ENCODE peak calls at places on chromosomes 7 and 10, in eight cellular contexts. One of them, this sample, is unnamed.

GRCh38 chr7:146129296-146129695 is 12.7 kb downstream of the CNTNAP2 start:
- DNase-seq in nephron progenitor cell: no peak
- DNase-seq in stimulated activated naive CD8-positive, alpha-beta T cell treated with anti-CD3 and anti-CD28 coated beads, Interleukin-15, Interleukin-2, amounts not matched to agents 100 U/mL and 50 U/mL, for 24 hours: no peak
- DNase-seq in fibroblast of pulmonary artery: peak
- DNase-seq in left ventricle myocardium superior: no peak
- DNase-seq in stimulated activated CD4-positive, alpha-beta T cell treated with anti-CD3 and anti-CD28 coated beads, Interleukin-12 subunit alpha, Interleukin-12 subunit beta, amount 100 ng/mL, for 48 hours: no peak
- DNase-seq in substantia nigra: no peak
- DNase-seq in LoVo: no peak
- DNase-seq in this sample: no peak

GRCh38 chr7:26375604-26376207 is 84.0 kb downstream of the SNX10 start:
- DNase-seq in nephron progenitor cell: no peak
- DNase-seq in stimulated activated naive CD8-positive, alpha-beta T cell treated with anti-CD3 and anti-CD28 coated beads, Interleukin-15, Interleukin-2, amounts not matched to agents 100 U/mL and 50 U/mL, for 24 hours: no peak
- DNase-seq in fibroblast of pulmonary artery: no peak
- DNase-seq in left ventricle myocardium superior: no peak
- DNase-seq in stimulated activated CD4-positive, alpha-beta T cell treated with anti-CD3 and anti-CD28 coated beads, Interleukin-12 subunit alpha, Interleukin-12 subunit beta, amount 100 ng/mL, for 48 hours: no peak
- DNase-seq in substantia nigra: no peak
- DNase-seq in LoVo: no peak
- DNase-seq in this sample: no peak

GRCh38 chr10:26624017-26624416 is 73.5 kb upstream of the PDSS1 start:
- DNase-seq in nephron progenitor cell: no peak
- DNase-seq in stimulated activated naive CD8-positive, alpha-beta T cell treated with anti-CD3 and anti-CD28 coated beads, Interleukin-15, Interleukin-2, amounts not matched to agents 100 U/mL and 50 U/mL, for 24 hours: no peak
- DNase-seq in fibroblast of pulmonary artery: no peak
- DNase-seq in left ventricle myocardium superior: no peak
- DNase-seq in stimulated activated CD4-positive, alpha-beta T cell treated with anti-CD3 and anti-CD28 coated beads, Interleukin-12 subunit alpha, Interleukin-12 subunit beta, amount 100 ng/mL, for 48 hours: no peak
- DNase-seq in substantia nigra: no peak
- DNase-seq in LoVo: no peak
- DNase-seq in this sample: no peak

GRCh38 chr7:142440219-142441073 is 182.6 kb upstream of the PRSS58 start:
- DNase-seq in nephron progenitor cell: no peak
- DNase-seq in stimulated activated naive CD8-positive, alpha-beta T cell treated with anti-CD3 and anti-CD28 coated beads, Interleukin-15, Interleukin-2, amounts not matched to agents 100 U/mL and 50 U/mL, for 24 hours: no peak
- DNase-seq in fibroblast of pulmonary artery: peak
- DNase-seq in left ventricle myocardium superior: no peak
- DNase-seq in stimulated activated CD4-positive, alpha-beta T cell treated with anti-CD3 and anti-CD28 coated beads, Interleukin-12 subunit alpha, Interleukin-12 subunit beta, amount 100 ng/mL, for 48 hours: no peak
- DNase-seq in substantia nigra: no peak
- DNase-seq in LoVo: peak
- DNase-seq in this sample: no peak

GRCh38 chr7:12397671-12398070 is 6.0 kb downstream of the VWDE start:
- DNase-seq in nephron progenitor cell: no peak
- DNase-seq in stimulated activated naive CD8-positive, alpha-beta T cell treated with anti-CD3 and anti-CD28 coated beads, Interleukin-15, Interleukin-2, amounts not matched to agents 100 U/mL and 50 U/mL, for 24 hours: no peak
- DNase-seq in fibroblast of pulmonary artery: no peak
- DNase-seq in left ventricle myocardium superior: no peak
- DNase-seq in stimulated activated CD4-positive, alpha-beta T cell treated with anti-CD3 and anti-CD28 coated beads, Interleukin-12 subunit alpha, Interleukin-12 subunit beta, amount 100 ng/mL, for 48 hours: no peak
- DNase-seq in substantia nigra: no peak
- DNase-seq in LoVo: no peak
- DNase-seq in this sample: no peak

GRCh38 chr10:104501449-104501848 is 139.6 kb upstream of the SORCS3 start:
- DNase-seq in nephron progenitor cell: no peak
- DNase-seq in stimulated activated naive CD8-positive, alpha-beta T cell treated with anti-CD3 and anti-CD28 coated beads, Interleukin-15, Interleukin-2, amounts not matched to agents 100 U/mL and 50 U/mL, for 24 hours: no peak
- DNase-seq in fibroblast of pulmonary artery: no peak
- DNase-seq in left ventricle myocardium superior: no peak
- DNase-seq in stimulated activated CD4-positive, alpha-beta T cell treated with anti-CD3 and anti-CD28 coated beads, Interleukin-12 subunit alpha, Interleukin-12 subunit beta, amount 100 ng/mL, for 48 hours: no peak
- DNase-seq in substantia nigra: no peak
- DNase-seq in LoVo: no peak
- DNase-seq in this sample: no peak

GRCh38 chr10:15571570-15571969 is 148.2 kb downstream of the ITGA8 start:
- DNase-seq in nephron progenitor cell: no peak
- DNase-seq in stimulated activated naive CD8-positive, alpha-beta T cell treated with anti-CD3 and anti-CD28 coated beads, Interleukin-15, Interleukin-2, amounts not matched to agents 100 U/mL and 50 U/mL, for 24 hours: no peak
- DNase-seq in fibroblast of pulmonary artery: peak
- DNase-seq in left ventricle myocardium superior: peak
- DNase-seq in stimulated activated CD4-positive, alpha-beta T cell treated with anti-CD3 and anti-CD28 coated beads, Interleukin-12 subunit alpha, Interleukin-12 subunit beta, amount 100 ng/mL, for 48 hours: no peak
- DNase-seq in substantia nigra: no peak
- DNase-seq in LoVo: no peak
- DNase-seq in this sample: no peak

GRCh38 chr10:127142141-127142540 is 54.2 kb downstream of the INSYN2A start:
- DNase-seq in nephron progenitor cell: no peak
- DNase-seq in stimulated activated naive CD8-positive, alpha-beta T cell treated with anti-CD3 and anti-CD28 coated beads, Interleukin-15, Interleukin-2, amounts not matched to agents 100 U/mL and 50 U/mL, for 24 hours: no peak
- DNase-seq in fibroblast of pulmonary artery: no peak
- DNase-seq in left ventricle myocardium superior: no peak
- DNase-seq in stimulated activated CD4-positive, alpha-beta T cell treated with anti-CD3 and anti-CD28 coated beads, Interleukin-12 subunit alpha, Interleukin-12 subunit beta, amount 100 ng/mL, for 48 hours: no peak
- DNase-seq in substantia nigra: no peak
- DNase-seq in LoVo: no peak
- DNase-seq in this sample: no peak

GRCh38 chr7:105678811-105679495 is 97.7 kb upstream of the EFCAB10 start:
- DNase-seq in nephron progenitor cell: no peak
- DNase-seq in stimulated activated naive CD8-positive, alpha-beta T cell treated with anti-CD3 and anti-CD28 coated beads, Interleukin-15, Interleukin-2, amounts not matched to agents 100 U/mL and 50 U/mL, for 24 hours: peak
- DNase-seq in fibroblast of pulmonary artery: peak
- DNase-seq in left ventricle myocardium superior: peak
- DNase-seq in stimulated activated CD4-positive, alpha-beta T cell treated with anti-CD3 and anti-CD28 coated beads, Interleukin-12 subunit alpha, Interleukin-12 subunit beta, amount 100 ng/mL, for 48 hours: peak
- DNase-seq in substantia nigra: peak
- DNase-seq in LoVo: no peak
- DNase-seq in this sample: peak

GRCh38 chr10:13100349-13101294 is 659 bp downstream of the OPTN start:
- DNase-seq in nephron progenitor cell: no peak
- DNase-seq in stimulated activated naive CD8-positive, alpha-beta T cell treated with anti-CD3 and anti-CD28 coated beads, Interleukin-15, Interleukin-2, amounts not matched to agents 100 U/mL and 50 U/mL, for 24 hours: peak
- DNase-seq in fibroblast of pulmonary artery: peak
- DNase-seq in left ventricle myocardium superior: no peak
- DNase-seq in stimulated activated CD4-positive, alpha-beta T cell treated with anti-CD3 and anti-CD28 coated beads, Interleukin-12 subunit alpha, Interleukin-12 subunit beta, amount 100 ng/mL, for 48 hours: no peak
- DNase-seq in substantia nigra: no peak
- DNase-seq in LoVo: no peak
- DNase-seq in this sample: peak

GRCh38 chr10:86693721-86694369 is 25.5 kb downstream of the LDB3 start:
- DNase-seq in nephron progenitor cell: peak
- DNase-seq in stimulated activated naive CD8-positive, alpha-beta T cell treated with anti-CD3 and anti-CD28 coated beads, Interleukin-15, Interleukin-2, amounts not matched to agents 100 U/mL and 50 U/mL, for 24 hours: peak
- DNase-seq in fibroblast of pulmonary artery: peak
- DNase-seq in left ventricle myocardium superior: no peak
- DNase-seq in stimulated activated CD4-positive, alpha-beta T cell treated with anti-CD3 and anti-CD28 coated beads, Interleukin-12 subunit alpha, Interleukin-12 subunit beta, amount 100 ng/mL, for 48 hours: no peak
- DNase-seq in substantia nigra: no peak
- DNase-seq in LoVo: no peak
- DNase-seq in this sample: peak

GRCh38 chr7:129368389-129368986 is 65.7 kb upstream of the STRIP2 start:
- DNase-seq in nephron progenitor cell: no peak
- DNase-seq in stimulated activated naive CD8-positive, alpha-beta T cell treated with anti-CD3 and anti-CD28 coated beads, Interleukin-15, Interleukin-2, amounts not matched to agents 100 U/mL and 50 U/mL, for 24 hours: peak
- DNase-seq in fibroblast of pulmonary artery: no peak
- DNase-seq in left ventricle myocardium superior: no peak
- DNase-seq in stimulated activated CD4-positive, alpha-beta T cell treated with anti-CD3 and anti-CD28 coated beads, Interleukin-12 subunit alpha, Interleukin-12 subunit beta, amount 100 ng/mL, for 48 hours: peak
- DNase-seq in substantia nigra: no peak
- DNase-seq in LoVo: no peak
- DNase-seq in this sample: peak

GRCh38 chr7:157926521-157927167 is 589.8 kb downstream of the DNAJB6 start:
- DNase-seq in nephron progenitor cell: no peak
- DNase-seq in stimulated activated naive CD8-positive, alpha-beta T cell treated with anti-CD3 and anti-CD28 coated beads, Interleukin-15, Interleukin-2, amounts not matched to agents 100 U/mL and 50 U/mL, for 24 hours: no peak
- DNase-seq in fibroblast of pulmonary artery: no peak
- DNase-seq in left ventricle myocardium superior: no peak
- DNase-seq in stimulated activated CD4-positive, alpha-beta T cell treated with anti-CD3 and anti-CD28 coated beads, Interleukin-12 subunit alpha, Interleukin-12 subunit beta, amount 100 ng/mL, for 48 hours: no peak
- DNase-seq in substantia nigra: no peak
- DNase-seq in LoVo: no peak
- DNase-seq in this sample: no peak

GRCh38 chr7:140209866-140210609 is 33.3 kb upstream of the KDM7A start:
- DNase-seq in nephron progenitor cell: no peak
- DNase-seq in stimulated activated naive CD8-positive, alpha-beta T cell treated with anti-CD3 and anti-CD28 coated beads, Interleukin-15, Interleukin-2, amounts not matched to agents 100 U/mL and 50 U/mL, for 24 hours: peak
- DNase-seq in fibroblast of pulmonary artery: no peak
- DNase-seq in left ventricle myocardium superior: peak
- DNase-seq in stimulated activated CD4-positive, alpha-beta T cell treated with anti-CD3 and anti-CD28 coated beads, Interleukin-12 subunit alpha, Interleukin-12 subunit beta, amount 100 ng/mL, for 48 hours: peak
- DNase-seq in substantia nigra: peak
- DNase-seq in LoVo: no peak
- DNase-seq in this sample: peak

GRCh38 chr7:121323934-121324333 is 4.9 kb upstream of the WNT16 start:
- DNase-seq in nephron progenitor cell: no peak
- DNase-seq in stimulated activated naive CD8-positive, alpha-beta T cell treated with anti-CD3 and anti-CD28 coated beads, Interleukin-15, Interleukin-2, amounts not matched to agents 100 U/mL and 50 U/mL, for 24 hours: no peak
- DNase-seq in fibroblast of pulmonary artery: no peak
- DNase-seq in left ventricle myocardium superior: no peak
- DNase-seq in stimulated activated CD4-positive, alpha-beta T cell treated with anti-CD3 and anti-CD28 coated beads, Interleukin-12 subunit alpha, Interleukin-12 subunit beta, amount 100 ng/mL, for 48 hours: no peak
- DNase-seq in substantia nigra: no peak
- DNase-seq in LoVo: no peak
- DNase-seq in this sample: no peak

GRCh38 chr10:95363303-95363912 is 72.6 kb upstream of the PDLIM1 start:
- DNase-seq in nephron progenitor cell: peak
- DNase-seq in stimulated activated naive CD8-positive, alpha-beta T cell treated with anti-CD3 and anti-CD28 coated beads, Interleukin-15, Interleukin-2, amounts not matched to agents 100 U/mL and 50 U/mL, for 24 hours: peak
- DNase-seq in fibroblast of pulmonary artery: peak
- DNase-seq in left ventricle myocardium superior: no peak
- DNase-seq in stimulated activated CD4-positive, alpha-beta T cell treated with anti-CD3 and anti-CD28 coated beads, Interleukin-12 subunit alpha, Interleukin-12 subunit beta, amount 100 ng/mL, for 48 hours: no peak
- DNase-seq in substantia nigra: no peak
- DNase-seq in LoVo: peak
- DNase-seq in this sample: peak

GRCh38 chr7:69659964-69660363 is 61.7 kb downstream of the AUTS2 start:
- DNase-seq in nephron progenitor cell: no peak
- DNase-seq in stimulated activated naive CD8-positive, alpha-beta T cell treated with anti-CD3 and anti-CD28 coated beads, Interleukin-15, Interleukin-2, amounts not matched to agents 100 U/mL and 50 U/mL, for 24 hours: no peak
- DNase-seq in fibroblast of pulmonary artery: peak
- DNase-seq in left ventricle myocardium superior: no peak
- DNase-seq in stimulated activated CD4-positive, alpha-beta T cell treated with anti-CD3 and anti-CD28 coated beads, Interleukin-12 subunit alpha, Interleukin-12 subunit beta, amount 100 ng/mL, for 48 hours: no peak
- DNase-seq in substantia nigra: no peak
- DNase-seq in LoVo: no peak
- DNase-seq in this sample: no peak

GRCh38 chr7:777679-778078 is 50.6 kb upstream of the PRKAR1B start:
- DNase-seq in nephron progenitor cell: no peak
- DNase-seq in stimulated activated naive CD8-positive, alpha-beta T cell treated with anti-CD3 and anti-CD28 coated beads, Interleukin-15, Interleukin-2, amounts not matched to agents 100 U/mL and 50 U/mL, for 24 hours: no peak
- DNase-seq in fibroblast of pulmonary artery: no peak
- DNase-seq in left ventricle myocardium superior: no peak
- DNase-seq in stimulated activated CD4-positive, alpha-beta T cell treated with anti-CD3 and anti-CD28 coated beads, Interleukin-12 subunit alpha, Interleukin-12 subunit beta, amount 100 ng/mL, for 48 hours: no peak
- DNase-seq in substantia nigra: no peak
- DNase-seq in LoVo: no peak
- DNase-seq in this sample: no peak

GRCh38 chr10:129323877-129324276 is 143.2 kb upstream of the MGMT start:
- DNase-seq in nephron progenitor cell: no peak
- DNase-seq in stimulated activated naive CD8-positive, alpha-beta T cell treated with anti-CD3 and anti-CD28 coated beads, Interleukin-15, Interleukin-2, amounts not matched to agents 100 U/mL and 50 U/mL, for 24 hours: no peak
- DNase-seq in fibroblast of pulmonary artery: no peak
- DNase-seq in left ventricle myocardium superior: no peak
- DNase-seq in stimulated activated CD4-positive, alpha-beta T cell treated with anti-CD3 and anti-CD28 coated beads, Interleukin-12 subunit alpha, Interleukin-12 subunit beta, amount 100 ng/mL, for 48 hours: no peak
- DNase-seq in substantia nigra: no peak
- DNase-seq in LoVo: no peak
- DNase-seq in this sample: no peak

This sample was measured in activated naive CD4-positive, alpha-beta T cell treated with anti-CD3 and anti-CD28 coated beads, Interleukin-2, amount 10 ng/mL, durations not matched to agents 7 days and 5 days.